ENCODE peak calls at places on chromosome 21, in seven cellular contexts. One of them, this sample, is unnamed.

GRCh38 chr21:45329261-45330074 is 41.8 kb upstream of the POFUT2 start:
- DNase-seq in stimulated activated CD4-positive, alpha-beta T cell treated with anti-CD3 and anti-CD28 coated beads, TNF-alpha, amount 100 ng/mL, for 4 hours: no peak
- DNase-seq in nucleus accumbens: no peak
- DNase-seq in smooth muscle cell of the brain vasculature: no peak
- DNase-seq in activated T-helper 1 cell treated with Interleukin-2 at 50 U/mL for 16 hours: no peak
- DNase-seq in left ventricle myocardium superior: no peak
- DNase-seq in T-helper 2 cell: no peak
- DNase-seq in this sample: no peak

GRCh38 chr21:46183910-46184624 is at the start of gene SPATC1L:
- DNase-seq in T-helper 2 cell: peak; percentile 44
- DNase-seq in smooth muscle cell of the brain vasculature: no peak
- DNase-seq in nucleus accumbens: peak; percentile 36
- DNase-seq in left ventricle myocardium superior: peak; percentile 83
- DNase-seq in stimulated activated CD4-positive, alpha-beta T cell treated with anti-CD3 and anti-CD28 coated beads, TNF-alpha, amount 100 ng/mL, for 4 hours: no peak
- DNase-seq in activated T-helper 1 cell treated with Interleukin-2 at 50 U/mL for 16 hours: peak; percentile 20
- DNase-seq in this sample: no peak

GRCh38 chr21:33491373-33492102 is at the start of gene DNAJC28:
- DNase-seq in left ventricle myocardium superior: peak; percentile 96
- DNase-seq in nucleus accumbens: peak; percentile 97
- DNase-seq in stimulated activated CD4-positive, alpha-beta T cell treated with anti-CD3 and anti-CD28 coated beads, TNF-alpha, amount 100 ng/mL, for 4 hours: peak; percentile 92
- DNase-seq in T-helper 2 cell: peak; percentile 91
- DNase-seq in activated T-helper 1 cell treated with Interleukin-2 at 50 U/mL for 16 hours: peak; percentile 87
- DNase-seq in smooth muscle cell of the brain vasculature: peak; percentile 88
- DNase-seq in this sample: peak; percentile 81

GRCh38 chr21:29187939-29188338 is 57.5 kb downstream of the MAP3K7CL start:
- DNase-seq in T-helper 2 cell: no peak
- DNase-seq in smooth muscle cell of the brain vasculature: no peak
- DNase-seq in stimulated activated CD4-positive, alpha-beta T cell treated with anti-CD3 and anti-CD28 coated beads, TNF-alpha, amount 100 ng/mL, for 4 hours: no peak
- DNase-seq in left ventricle myocardium superior: no peak
- DNase-seq in activated T-helper 1 cell treated with Interleukin-2 at 50 U/mL for 16 hours: no peak
- DNase-seq in nucleus accumbens: no peak
- DNase-seq in this sample: no peak

GRCh38 chr21:35940074-35940927 is 120.0 kb downstream of the SETD4 start:
- DNase-seq in nucleus accumbens: peak; percentile 12
- DNase-seq in T-helper 2 cell: no peak
- DNase-seq in activated T-helper 1 cell treated with Interleukin-2 at 50 U/mL for 16 hours: no peak
- DNase-seq in left ventricle myocardium superior: peak; percentile 36
- DNase-seq in stimulated activated CD4-positive, alpha-beta T cell treated with anti-CD3 and anti-CD28 coated beads, TNF-alpha, amount 100 ng/mL, for 4 hours: no peak
- DNase-seq in smooth muscle cell of the brain vasculature: no peak
- DNase-seq in this sample: peak; percentile 26

GRCh38 chr21:31316488-31317169 is 27.4 kb downstream of the TIAM1 start:
- DNase-seq in nucleus accumbens: no peak
- DNase-seq in left ventricle myocardium superior: no peak
- DNase-seq in stimulated activated CD4-positive, alpha-beta T cell treated with anti-CD3 and anti-CD28 coated beads, TNF-alpha, amount 100 ng/mL, for 4 hours: no peak
- DNase-seq in activated T-helper 1 cell treated with Interleukin-2 at 50 U/mL for 16 hours: no peak
- DNase-seq in T-helper 2 cell: no peak
- DNase-seq in smooth muscle cell of the brain vasculature: no peak
- DNase-seq in this sample: no peak

GRCh38 chr21:32392880-32393676 is at the start of gene URB1:
- DNase-seq in activated T-helper 1 cell treated with Interleukin-2 at 50 U/mL for 16 hours: peak; percentile 91
- DNase-seq in T-helper 2 cell: peak; percentile 90
- DNase-seq in left ventricle myocardium superior: peak; percentile 96
- DNase-seq in smooth muscle cell of the brain vasculature: no peak
- DNase-seq in stimulated activated CD4-positive, alpha-beta T cell treated with anti-CD3 and anti-CD28 coated beads, TNF-alpha, amount 100 ng/mL, for 4 hours: peak; percentile 92
- DNase-seq in nucleus accumbens: peak; percentile 96
- DNase-seq in this sample: no peak

GRCh38 chr21:26659757-26660156 is 86.7 kb upstream of the CYYR1 start:
- DNase-seq in nucleus accumbens: no peak
- DNase-seq in smooth muscle cell of the brain vasculature: no peak
- DNase-seq in activated T-helper 1 cell treated with Interleukin-2 at 50 U/mL for 16 hours: no peak
- DNase-seq in stimulated activated CD4-positive, alpha-beta T cell treated with anti-CD3 and anti-CD28 coated beads, TNF-alpha, amount 100 ng/mL, for 4 hours: no peak
- DNase-seq in left ventricle myocardium superior: no peak
- DNase-seq in T-helper 2 cell: no peak
- DNase-seq in this sample: no peak

GRCh38 chr21:32521736-32522360 is 63.5 kb downstream of the TCP10L start:
- DNase-seq in T-helper 2 cell: no peak
- DNase-seq in nucleus accumbens: no peak
- DNase-seq in left ventricle myocardium superior: no peak
- DNase-seq in smooth muscle cell of the brain vasculature: no peak
- DNase-seq in stimulated activated CD4-positive, alpha-beta T cell treated with anti-CD3 and anti-CD28 coated beads, TNF-alpha, amount 100 ng/mL, for 4 hours: no peak
- DNase-seq in activated T-helper 1 cell treated with Interleukin-2 at 50 U/mL for 16 hours: no peak
- DNase-seq in this sample: no peak

GRCh38 chr21:43619856-43620255 is 39.4 kb downstream of the HSF2BP start:
- DNase-seq in smooth muscle cell of the brain vasculature: no peak
- DNase-seq in activated T-helper 1 cell treated with Interleukin-2 at 50 U/mL for 16 hours: no peak
- DNase-seq in stimulated activated CD4-positive, alpha-beta T cell treated with anti-CD3 and anti-CD28 coated beads, TNF-alpha, amount 100 ng/mL, for 4 hours: no peak
- DNase-seq in nucleus accumbens: no peak
- DNase-seq in T-helper 2 cell: no peak
- DNase-seq in left ventricle myocardium superior: no peak
- DNase-seq in this sample: no peak

GRCh38 chr21:30168086-30168485 is 1.5 kb upstream of the CLDN17 start:
- DNase-seq in stimulated activated CD4-positive, alpha-beta T cell treated with anti-CD3 and anti-CD28 coated beads, TNF-alpha, amount 100 ng/mL, for 4 hours: no peak
- DNase-seq in smooth muscle cell of the brain vasculature: no peak
- DNase-seq in left ventricle myocardium superior: no peak
- DNase-seq in activated T-helper 1 cell treated with Interleukin-2 at 50 U/mL for 16 hours: no peak
- DNase-seq in T-helper 2 cell: no peak
- DNase-seq in nucleus accumbens: no peak
- DNase-seq in this sample: no peak

GRCh38 chr21:14273736-14274538 is 58.0 kb downstream of the RBM11 start:
- DNase-seq in smooth muscle cell of the brain vasculature: no peak
- DNase-seq in nucleus accumbens: peak; percentile 27
- DNase-seq in T-helper 2 cell: no peak
- DNase-seq in left ventricle myocardium superior: peak; percentile 85
- DNase-seq in stimulated activated CD4-positive, alpha-beta T cell treated with anti-CD3 and anti-CD28 coated beads, TNF-alpha, amount 100 ng/mL, for 4 hours: no peak
- DNase-seq in activated T-helper 1 cell treated with Interleukin-2 at 50 U/mL for 16 hours: no peak
- DNase-seq in this sample: no peak

GRCh38 chr21:26840912-26841311 is 4.3 kb downstream of the ADAMTS1 start:
- DNase-seq in activated T-helper 1 cell treated with Interleukin-2 at 50 U/mL for 16 hours: no peak
- DNase-seq in left ventricle myocardium superior: peak; percentile 66
- DNase-seq in smooth muscle cell of the brain vasculature: no peak
- DNase-seq in T-helper 2 cell: no peak
- DNase-seq in nucleus accumbens: peak; percentile 8
- DNase-seq in stimulated activated CD4-positive, alpha-beta T cell treated with anti-CD3 and anti-CD28 coated beads, TNF-alpha, amount 100 ng/mL, for 4 hours: no peak
- DNase-seq in this sample: no peak

GRCh38 chr21:36539434-36540150 is 59.7 kb upstream of the CLDN14 start:
- DNase-seq in nucleus accumbens: no peak
- DNase-seq in activated T-helper 1 cell treated with Interleukin-2 at 50 U/mL for 16 hours: no peak
- DNase-seq in smooth muscle cell of the brain vasculature: no peak
- DNase-seq in stimulated activated CD4-positive, alpha-beta T cell treated with anti-CD3 and anti-CD28 coated beads, TNF-alpha, amount 100 ng/mL, for 4 hours: no peak
- DNase-seq in left ventricle myocardium superior: no peak
- DNase-seq in T-helper 2 cell: no peak
- DNase-seq in this sample: no peak

GRCh38 chr21:38805282-38806152 is at the start of gene ETS2:
- DNase-seq in left ventricle myocardium superior: peak; percentile 93
- DNase-seq in T-helper 2 cell: peak; percentile 55
- DNase-seq in activated T-helper 1 cell treated with Interleukin-2 at 50 U/mL for 16 hours: peak; percentile 49
- DNase-seq in smooth muscle cell of the brain vasculature: no peak
- DNase-seq in nucleus accumbens: peak; percentile 70
- DNase-seq in stimulated activated CD4-positive, alpha-beta T cell treated with anti-CD3 and anti-CD28 coated beads, TNF-alpha, amount 100 ng/mL, for 4 hours: peak; percentile 63
- DNase-seq in this sample: peak; percentile 55

This sample was measured in brain pericyte.